ENCODE peak calls at places on chromosomes 6 and 20, in seven cellular contexts. A, N, T, P, F, H and K are unnamed samples.

GRCh38 chr6:29099190-29099589 is at the start of gene OR2J1:
- DNase-seq in A (no peak), N (no peak), T (no peak), P (no peak), F (no peak), H (no peak), K (no peak)

GRCh38 chr6:84667252-84668213 is 96.9 kb downstream of the TBX18 start:
- DNase-seq in A (no peak), N (no peak), T (no peak), P (no peak), F (no peak), H (no peak), K (peak; percentile 10)

GRCh38 chr6:90028080-90028778 is 134.0 kb downstream of the GJA10 start:
- DNase-seq in A (no peak), N (no peak), T (no peak), P (no peak), F (no peak), H (no peak), K (no peak)

GRCh38 chr20:12112089-12112474 is 194.4 kb downstream of the BTBD3 start:
- DNase-seq in A (no peak), N (no peak), T (no peak), P (no peak), F (no peak), H (no peak), K (no peak)

GRCh38 chr6:35047265-35048011 is 93.7 kb downstream of the TCP11 start:
- DNase-seq in A (no peak), N (no peak), T (peak; percentile 45), P (no peak), F (peak; percentile 26), H (no peak), K (no peak)

GRCh38 chr6:93896081-93896480 is 476.7 kb upstream of the EPHA7 start:
- DNase-seq in A (no peak), N (no peak), T (no peak), P (no peak), F (no peak), H (no peak), K (no peak)

GRCh38 chr6:52984247-52984646 is 10.8 kb downstream of the GSTA4 start:
- DNase-seq in A (no peak), N (no peak), T (no peak), P (no peak), F (no peak), H (no peak), K (no peak)

GRCh38 chr20:48697845-48698491 is 129.8 kb downstream of the PREX1 start:
- DNase-seq in A (peak; percentile 69), N (no peak), T (peak; percentile 90), P (no peak), F (peak; percentile 51), H (no peak), K (peak; percentile 57)

GRCh38 chr20:21705466-21706344 is at the start of gene PAX1:
- DNase-seq in A (no peak), N (peak; percentile 37), T (no peak), P (no peak), F (no peak), H (no peak), K (no peak)

DNA sequence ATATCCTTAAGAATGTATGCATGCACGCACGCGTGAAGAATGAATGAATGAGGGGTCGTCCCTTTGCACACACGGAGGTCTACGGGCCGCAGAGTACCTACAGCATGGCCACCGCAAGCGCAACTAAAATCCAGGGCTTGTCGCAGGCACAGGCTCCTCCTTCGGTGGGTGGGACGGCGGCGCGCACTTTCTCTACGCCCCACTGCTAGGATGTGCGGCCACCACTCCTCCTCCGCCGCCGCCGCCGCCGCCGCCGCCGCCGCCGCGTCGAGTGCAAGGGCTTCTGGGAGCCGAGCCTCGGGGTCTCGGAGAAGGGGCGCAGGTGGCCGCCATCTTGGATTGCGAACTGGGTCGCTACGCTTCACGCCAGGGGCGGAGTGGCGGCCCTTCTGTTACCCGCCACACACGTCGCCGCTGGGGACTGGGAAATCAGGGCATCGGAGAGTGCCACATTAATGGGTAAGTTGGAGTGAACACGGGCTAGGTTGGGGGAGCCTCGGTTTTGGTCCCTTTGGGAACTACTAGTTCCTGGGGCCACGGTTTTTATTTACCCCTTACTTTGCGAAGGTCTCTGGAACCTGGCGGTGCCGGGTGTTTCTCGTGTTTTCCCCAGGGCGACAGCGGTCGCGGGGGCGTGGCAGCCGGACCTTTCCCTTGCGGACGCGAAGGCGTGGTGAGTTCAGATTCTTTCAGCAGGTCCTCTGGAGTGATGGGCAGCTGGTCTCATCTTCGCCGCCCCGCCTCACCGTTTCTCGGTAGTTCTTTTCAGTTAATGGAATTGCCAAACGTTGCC is at the start of gene KPNA5:
- DNase-seq in A (peak; percentile 54), N (peak; percentile 91), T (peak; percentile 95), P (peak; percentile 88), F (peak; percentile 93), H (peak; percentile 95), K (peak; percentile 92)
- TF ChIP-seq POLR2A in A (peak; percentile 90), N (peak; percentile 62), T (peak; percentile 22), P (peak; percentile 72), F (peak; percentile 58), H (no peak), K (peak; percentile 76)

GRCh38 chr20:59940129-59940955 is at the start of the genes FAM217B and PPP1R3D:
- DNase-seq in A (peak; percentile 95), N (peak; percentile 99), T (peak; percentile 100), P (peak; percentile 96), F (peak; percentile 99), H (peak; percentile 99), K (peak; percentile 95)
- TF ChIP-seq POLR2A in A (peak; percentile 95), N (peak; percentile 72), T (peak; percentile 88), P (peak; percentile 93), F (peak; percentile 87), H (peak; percentile 62), K (peak; percentile 82)

GRCh38 chr6:160040527-160041264 is 71.8 kb downstream of the IGF2R start:
- DNase-seq in A (no peak), N (peak; percentile 74), T (no peak), P (no peak), F (no peak), H (no peak), K (no peak)

GRCh38 chr6:160042788-160043301 is 74.0 kb downstream of the IGF2R start:
- DNase-seq in A (no peak), N (no peak), T (no peak), P (no peak), F (no peak), H (no peak), K (no peak)

GRCh38 chr6:160040055-160040454 is 71.2 kb downstream of the IGF2R start:
- DNase-seq in A (no peak), N (peak; percentile 80), T (no peak), P (no peak), F (no peak), H (no peak), K (no peak)

GRCh38 chr6:160042014-160042773 is 73.3 kb downstream of the IGF2R start:
- DNase-seq in A (no peak), N (peak; percentile 82), T (no peak), P (no peak), F (no peak), H (no peak), K (no peak)

GRCh38 chr6:160041608-160042007 is 72.7 kb downstream of the IGF2R start:
- DNase-seq in A (no peak), N (peak; percentile 86), T (peak; percentile 88), P (peak; percentile 32), F (no peak), H (no peak), K (peak; percentile 12)
- TF ChIP-seq POLR2A in A (no peak), N (no peak), T (no peak), P (no peak), F (no peak), H (no peak), K (no peak)

GRCh38 chr6:27863962-27864905 is 48.0 kb downstream of the OR2B2 start:
- DNase-seq in A (no peak), N (no peak), T (peak; percentile 21), P (peak; percentile 19), F (peak; percentile 17), H (no peak), K (peak; percentile 81)

GRCh38 chr6:27864906-27865883 is 47.0 kb downstream of the OR2B2 start:
- DNase-seq in A (peak; percentile 84), N (no peak), T (peak; percentile 60), P (peak; percentile 33), F (peak; percentile 67), H (no peak), K (peak; percentile 98)

GRCh38 chr6:27866370-27867050 is 45.7 kb downstream of the OR2B2 start:
- DNase-seq in A (no peak), N (no peak), T (peak; percentile 24), P (no peak), F (peak; percentile 25), H (no peak), K (peak; percentile 92)

GRCh38 chr6:27867051-27867940 is 44.9 kb downstream of the OR2B2 start:
- DNase-seq in A (peak; percentile 46), N (no peak), T (peak; percentile 75), P (peak; percentile 21), F (peak; percentile 84), H (no peak), K (peak; percentile 94)

GRCh38 chr6:27865952-27866369 is 46.2 kb downstream of the OR2B2 start:
- DNase-seq in A (no peak), N (no peak), T (peak; percentile 21), P (no peak), F (peak; percentile 29), H (no peak), K (peak; percentile 93)
- TF ChIP-seq POLR2A in A (peak; percentile 93), N (no peak), T (no peak), P (no peak), F (no peak), H (no peak), K (no peak)